ENCODE peak calls at places on chromosomes 4 and X, in ten cellular contexts. S, X, F, H, P, Q, C, L, W and E are unnamed samples. For H3K36me3, the result is how much of the 10 kb centered on the place peaks cover.

GRCh38 chr4:40557741-40558140 is 71.9 kb downstream of the RBM47 start:
- DNase-seq in S (no peak), X (no peak), F (no peak), H (no peak), P (no peak), Q (no peak), C (no peak), L (no peak), W (no peak), E (no peak)

GRCh38 chrX:37986893-37987292 is 19.5 kb upstream of the SYTL5 start:
- DNase-seq in S (no peak), X (no peak), F (no peak), H (no peak), P (no peak), Q (no peak), C (no peak), L (no peak), W (no peak), E (no peak)

GRCh38 chr4:3284734-3285557 is 7.9 kb upstream of the RGS12 start:
- DNase-seq in S (no peak), X (peak), F (peak), H (no peak), P (no peak), Q (no peak), C (no peak), L (no peak), W (no peak), E (no peak)

GRCh38 chr4:163863082-163863481 is 368.6 kb downstream of the TMA16 start:
- DNase-seq in S (no peak), X (no peak), F (no peak), H (no peak), P (no peak), Q (no peak), C (no peak), L (no peak), W (no peak), E (no peak)

GRCh38 chrX:107571296-107571998 is 56.9 kb upstream of the PRPS1 start:
- DNase-seq in S (no peak), X (peak), F (no peak), H (no peak), P (no peak), Q (peak), C (no peak), L (no peak), W (no peak), E (no peak)

GRCh38 chr4:183760326-183760725 is 101.2 kb downstream of the TRAPPC11 start:
- DNase-seq in S (no peak), X (no peak), F (no peak), H (no peak), P (no peak), Q (no peak), C (no peak), L (no peak), W (no peak), E (no peak)

GRCh38 chrX:115940888-115941332 is 229.6 kb upstream of the AGTR2 start:
- DNase-seq in S (peak), X (peak), F (peak), H (peak), P (no peak), Q (no peak), C (no peak), L (peak), W (peak), E (no peak)

GRCh38 chr4:183492791-183493221 is 12.1 kb upstream of the ING2 start:
- DNase-seq in S (no peak), X (no peak), F (no peak), H (no peak), P (no peak), Q (no peak), C (no peak), L (no peak), W (no peak), E (no peak)

GRCh38 chrX:102498732-102499131 is 17.8 kb downstream of the TMSB15A start:
- DNase-seq in S (no peak), X (no peak), F (no peak), H (no peak), P (no peak), Q (no peak), C (no peak), L (no peak), W (no peak), E (no peak)
- H3K36me3 ChIP-seq in S (under half), X (under half), F (under half), H (under half), P (under half), Q (under half), C (under half), L (under half), W (under half), E (under half)

GRCh38 chrX:1389181-1389992 is 2.5 kb downstream of the SLC25A6 start:
- DNase-seq in S (peak), X (peak), F (no peak), H (no peak), P (no peak), Q (no peak), C (peak), L (peak), W (no peak), E (no peak)
- TF ChIP-seq POLR2AphosphoS5 in S (no peak), X (no peak), F (no peak), H (no peak), P (no peak), Q (no peak), C (peak), L (no peak), W (no peak), E (no peak)

GRCh38 chrX:154083134-154083517 is 14.4 kb downstream of the MECP2 start:
- DNase-seq in S (no peak), X (no peak), F (no peak), H (no peak), P (no peak), Q (no peak), C (no peak), L (no peak), W (no peak), E (no peak)
- H3K27ac ChIP-seq in S (peak), X (no peak), F (peak), H (no peak), P (peak), Q (no peak), C (peak), L (peak), W (no peak), E (peak)

DNA sequence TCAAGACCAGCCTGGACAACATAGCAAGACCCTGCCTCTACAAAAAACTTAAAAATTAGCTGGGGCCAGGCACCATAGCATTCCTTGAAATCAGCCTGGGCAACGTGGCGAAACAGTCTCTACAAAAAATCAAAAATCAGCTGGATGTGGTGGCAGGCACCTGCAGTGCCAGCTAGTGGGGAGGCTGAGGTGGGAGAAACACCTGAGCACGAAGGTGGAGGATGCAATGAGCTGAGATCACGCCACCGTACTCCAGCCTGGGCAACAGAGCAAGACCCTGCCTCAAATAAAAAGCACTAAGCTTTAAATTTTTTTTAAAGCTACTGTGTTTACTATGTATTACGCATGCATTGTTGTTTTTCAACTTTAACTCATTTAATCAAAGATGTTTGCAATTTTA is 3.2 kb downstream of the RPL9 start:
- DNase-seq in S (no peak), X (no peak), F (no peak), H (no peak), P (no peak), Q (no peak), C (no peak), L (no peak), W (no peak), E (no peak)
- H3K36me3 ChIP-seq in S (half or more), X (half or more), F (under half), H (half or more), P (half or more), Q (half or more), C (half or more), L (half or more), W (half or more), E (half or more)